ENCODE peak calls at places on chromosomes 12 and 14, in ten cellular contexts. One of them, this sample, is unnamed.

GRCh38 chr12:72876092-72876491 is 603.9 kb downstream of the TRHDE start:
- DNase-seq in Daoy: no peak
- DNase-seq in HEK293T: no peak
- DNase-seq in HS-27A: no peak
- DNase-seq in stimulated activated CD8-positive, alpha-beta memory T cell treated with anti-CD3 and anti-CD28 coated beads, Interleukin-15, amount 100 ng/mL, for 4 hours: no peak
- DNase-seq in heart right ventricle: no peak
- DNase-seq in mucosa of gallbladder: no peak
- DNase-seq in T follicular helper cell: no peak
- DNase-seq in foreskin melanocyte: no peak
- DNase-seq in stimulated activated CD4-positive, alpha-beta T cell treated with anti-CD3 and anti-CD28 coated beads, Interleukin-1b, Interleukin-23, amount 100 ng/mL, for 1 hour: no peak
- DNase-seq in this sample: no peak

GRCh38 chr12:52139579-52140062 is 52.2 kb downstream of the KRT80 start:
- DNase-seq in Daoy: peak; percentile 69
- DNase-seq in HEK293T: peak; percentile 75
- DNase-seq in HS-27A: no peak
- DNase-seq in stimulated activated CD8-positive, alpha-beta memory T cell treated with anti-CD3 and anti-CD28 coated beads, Interleukin-15, amount 100 ng/mL, for 4 hours: no peak
- DNase-seq in heart right ventricle: no peak
- DNase-seq in mucosa of gallbladder: no peak
- DNase-seq in T follicular helper cell: no peak
- DNase-seq in foreskin melanocyte: no peak
- DNase-seq in stimulated activated CD4-positive, alpha-beta T cell treated with anti-CD3 and anti-CD28 coated beads, Interleukin-1b, Interleukin-23, amount 100 ng/mL, for 1 hour: no peak
- DNase-seq in this sample: no peak

GRCh38 chr14:78157855-78158436 is 12.2 kb upstream of the NRXN3 start:
- DNase-seq in Daoy: peak; percentile 7
- DNase-seq in HEK293T: peak; percentile 20
- DNase-seq in HS-27A: no peak
- DNase-seq in stimulated activated CD8-positive, alpha-beta memory T cell treated with anti-CD3 and anti-CD28 coated beads, Interleukin-15, amount 100 ng/mL, for 4 hours: no peak
- DNase-seq in heart right ventricle: peak; percentile 17
- DNase-seq in mucosa of gallbladder: peak; percentile 37
- DNase-seq in T follicular helper cell: no peak
- DNase-seq in foreskin melanocyte: no peak
- DNase-seq in stimulated activated CD4-positive, alpha-beta T cell treated with anti-CD3 and anti-CD28 coated beads, Interleukin-1b, Interleukin-23, amount 100 ng/mL, for 1 hour: no peak
- DNase-seq in this sample: no peak

GRCh38 chr12:121781751-121782615 is 11.5 kb downstream of the RHOF start:
- DNase-seq in Daoy: peak; percentile 63
- DNase-seq in HEK293T: no peak
- DNase-seq in HS-27A: no peak
- DNase-seq in stimulated activated CD8-positive, alpha-beta memory T cell treated with anti-CD3 and anti-CD28 coated beads, Interleukin-15, amount 100 ng/mL, for 4 hours: no peak
- DNase-seq in heart right ventricle: no peak
- DNase-seq in mucosa of gallbladder: no peak
- DNase-seq in T follicular helper cell: no peak
- DNase-seq in foreskin melanocyte: no peak
- DNase-seq in stimulated activated CD4-positive, alpha-beta T cell treated with anti-CD3 and anti-CD28 coated beads, Interleukin-1b, Interleukin-23, amount 100 ng/mL, for 1 hour: no peak
- DNase-seq in this sample: no peak

GRCh38 chr14:75373616-75374015 is 54.2 kb upstream of the JDP2 start:
- DNase-seq in Daoy: no peak
- DNase-seq in HEK293T: no peak
- DNase-seq in HS-27A: no peak
- DNase-seq in stimulated activated CD8-positive, alpha-beta memory T cell treated with anti-CD3 and anti-CD28 coated beads, Interleukin-15, amount 100 ng/mL, for 4 hours: no peak
- DNase-seq in heart right ventricle: no peak
- DNase-seq in mucosa of gallbladder: no peak
- DNase-seq in T follicular helper cell: no peak
- DNase-seq in foreskin melanocyte: peak; percentile 46
- DNase-seq in stimulated activated CD4-positive, alpha-beta T cell treated with anti-CD3 and anti-CD28 coated beads, Interleukin-1b, Interleukin-23, amount 100 ng/mL, for 1 hour: no peak
- DNase-seq in this sample: no peak

GRCh38 chr12:126936181-126936851 is 1330.7 kb upstream of the TMEM132C start:
- DNase-seq in Daoy: peak; percentile 83
- DNase-seq in HEK293T: no peak
- DNase-seq in HS-27A: no peak
- DNase-seq in stimulated activated CD8-positive, alpha-beta memory T cell treated with anti-CD3 and anti-CD28 coated beads, Interleukin-15, amount 100 ng/mL, for 4 hours: no peak
- DNase-seq in heart right ventricle: peak; percentile 62
- DNase-seq in mucosa of gallbladder: peak; percentile 57
- DNase-seq in T follicular helper cell: no peak
- DNase-seq in foreskin melanocyte: no peak
- DNase-seq in stimulated activated CD4-positive, alpha-beta T cell treated with anti-CD3 and anti-CD28 coated beads, Interleukin-1b, Interleukin-23, amount 100 ng/mL, for 1 hour: no peak
- DNase-seq in this sample: no peak

GRCh38 chr14:61569783-61570182 is 125.5 kb upstream of the HIF1A start:
- DNase-seq in Daoy: peak; percentile 96
- DNase-seq in HEK293T: no peak
- DNase-seq in HS-27A: no peak
- DNase-seq in stimulated activated CD8-positive, alpha-beta memory T cell treated with anti-CD3 and anti-CD28 coated beads, Interleukin-15, amount 100 ng/mL, for 4 hours: no peak
- DNase-seq in heart right ventricle: no peak
- DNase-seq in mucosa of gallbladder: no peak
- DNase-seq in T follicular helper cell: no peak
- DNase-seq in foreskin melanocyte: no peak
- DNase-seq in stimulated activated CD4-positive, alpha-beta T cell treated with anti-CD3 and anti-CD28 coated beads, Interleukin-1b, Interleukin-23, amount 100 ng/mL, for 1 hour: no peak
- DNase-seq in this sample: no peak

GRCh38 chr14:49506650-49507049 is 79.5 kb downstream of the RPS29 start:
- DNase-seq in Daoy: no peak
- DNase-seq in HEK293T: no peak
- DNase-seq in HS-27A: no peak
- DNase-seq in stimulated activated CD8-positive, alpha-beta memory T cell treated with anti-CD3 and anti-CD28 coated beads, Interleukin-15, amount 100 ng/mL, for 4 hours: no peak
- DNase-seq in heart right ventricle: no peak
- DNase-seq in mucosa of gallbladder: no peak
- DNase-seq in T follicular helper cell: no peak
- DNase-seq in foreskin melanocyte: no peak
- DNase-seq in stimulated activated CD4-positive, alpha-beta T cell treated with anti-CD3 and anti-CD28 coated beads, Interleukin-1b, Interleukin-23, amount 100 ng/mL, for 1 hour: no peak
- DNase-seq in this sample: no peak

GRCh38 chr12:117506333-117506732 is 144.9 kb upstream of the NOS1 start:
- DNase-seq in Daoy: no peak
- DNase-seq in HEK293T: no peak
- DNase-seq in HS-27A: no peak
- DNase-seq in stimulated activated CD8-positive, alpha-beta memory T cell treated with anti-CD3 and anti-CD28 coated beads, Interleukin-15, amount 100 ng/mL, for 4 hours: no peak
- DNase-seq in heart right ventricle: no peak
- DNase-seq in mucosa of gallbladder: no peak
- DNase-seq in T follicular helper cell: no peak
- DNase-seq in foreskin melanocyte: no peak
- DNase-seq in stimulated activated CD4-positive, alpha-beta T cell treated with anti-CD3 and anti-CD28 coated beads, Interleukin-1b, Interleukin-23, amount 100 ng/mL, for 1 hour: no peak
- DNase-seq in this sample: no peak

GRCh38 chr12:25958254-25959068 is at the start of gene RASSF8:
- DNase-seq in Daoy: peak; percentile 87
- DNase-seq in HEK293T: peak; percentile 79
- DNase-seq in HS-27A: no peak
- DNase-seq in stimulated activated CD8-positive, alpha-beta memory T cell treated with anti-CD3 and anti-CD28 coated beads, Interleukin-15, amount 100 ng/mL, for 4 hours: no peak
- DNase-seq in heart right ventricle: peak; percentile 79
- DNase-seq in mucosa of gallbladder: peak; percentile 63
- DNase-seq in T follicular helper cell: no peak
- DNase-seq in foreskin melanocyte: peak; percentile 60
- DNase-seq in stimulated activated CD4-positive, alpha-beta T cell treated with anti-CD3 and anti-CD28 coated beads, Interleukin-1b, Interleukin-23, amount 100 ng/mL, for 1 hour: no peak
- DNase-seq in this sample: no peak

GRCh38 chr12:114397978-114398881 is 7.7 kb downstream of the TBX5 start:
- DNase-seq in Daoy: peak; percentile 35
- DNase-seq in HEK293T: no peak
- DNase-seq in HS-27A: no peak
- DNase-seq in stimulated activated CD8-positive, alpha-beta memory T cell treated with anti-CD3 and anti-CD28 coated beads, Interleukin-15, amount 100 ng/mL, for 4 hours: no peak
- DNase-seq in heart right ventricle: no peak
- DNase-seq in mucosa of gallbladder: no peak
- DNase-seq in T follicular helper cell: no peak
- DNase-seq in foreskin melanocyte: no peak
- DNase-seq in stimulated activated CD4-positive, alpha-beta T cell treated with anti-CD3 and anti-CD28 coated beads, Interleukin-1b, Interleukin-23, amount 100 ng/mL, for 1 hour: no peak
- DNase-seq in this sample: no peak

GRCh38 chr14:77469041-77469440 is 11.1 kb downstream of the AHSA1 start:
- DNase-seq in Daoy: no peak
- DNase-seq in HEK293T: no peak
- DNase-seq in HS-27A: no peak
- DNase-seq in stimulated activated CD8-positive, alpha-beta memory T cell treated with anti-CD3 and anti-CD28 coated beads, Interleukin-15, amount 100 ng/mL, for 4 hours: no peak
- DNase-seq in heart right ventricle: no peak
- DNase-seq in mucosa of gallbladder: no peak
- DNase-seq in T follicular helper cell: no peak
- DNase-seq in foreskin melanocyte: no peak
- DNase-seq in stimulated activated CD4-positive, alpha-beta T cell treated with anti-CD3 and anti-CD28 coated beads, Interleukin-1b, Interleukin-23, amount 100 ng/mL, for 1 hour: no peak
- DNase-seq in this sample: no peak

GRCh38 chr14:100168515-100168914 is 9.1 kb upstream of the DEGS2 start:
- DNase-seq in Daoy: no peak
- DNase-seq in HEK293T: no peak
- DNase-seq in HS-27A: no peak
- DNase-seq in stimulated activated CD8-positive, alpha-beta memory T cell treated with anti-CD3 and anti-CD28 coated beads, Interleukin-15, amount 100 ng/mL, for 4 hours: no peak
- DNase-seq in heart right ventricle: no peak
- DNase-seq in mucosa of gallbladder: no peak
- DNase-seq in T follicular helper cell: no peak
- DNase-seq in foreskin melanocyte: no peak
- DNase-seq in stimulated activated CD4-positive, alpha-beta T cell treated with anti-CD3 and anti-CD28 coated beads, Interleukin-1b, Interleukin-23, amount 100 ng/mL, for 1 hour: no peak
- DNase-seq in this sample: no peak

GRCh38 chr12:65826513-65827171 is 2.4 kb downstream of the HMGA2 start:
- DNase-seq in Daoy: peak; percentile 56
- DNase-seq in HEK293T: no peak
- DNase-seq in HS-27A: peak; percentile 50
- DNase-seq in stimulated activated CD8-positive, alpha-beta memory T cell treated with anti-CD3 and anti-CD28 coated beads, Interleukin-15, amount 100 ng/mL, for 4 hours: no peak
- DNase-seq in heart right ventricle: no peak
- DNase-seq in mucosa of gallbladder: no peak
- DNase-seq in T follicular helper cell: no peak
- DNase-seq in foreskin melanocyte: peak; percentile 73
- DNase-seq in stimulated activated CD4-positive, alpha-beta T cell treated with anti-CD3 and anti-CD28 coated beads, Interleukin-1b, Interleukin-23, amount 100 ng/mL, for 1 hour: no peak
- DNase-seq in this sample: no peak

GRCh38 chr14:32724864-32725550 is 213.7 kb upstream of the NPAS3 start:
- DNase-seq in Daoy: peak; percentile 65
- DNase-seq in HEK293T: peak; percentile 50
- DNase-seq in HS-27A: peak; percentile 33
- DNase-seq in stimulated activated CD8-positive, alpha-beta memory T cell treated with anti-CD3 and anti-CD28 coated beads, Interleukin-15, amount 100 ng/mL, for 4 hours: no peak
- DNase-seq in heart right ventricle: no peak
- DNase-seq in mucosa of gallbladder: no peak
- DNase-seq in T follicular helper cell: no peak
- DNase-seq in foreskin melanocyte: peak; percentile 92
- DNase-seq in stimulated activated CD4-positive, alpha-beta T cell treated with anti-CD3 and anti-CD28 coated beads, Interleukin-1b, Interleukin-23, amount 100 ng/mL, for 1 hour: no peak
- DNase-seq in this sample: no peak

GRCh38 chr14:24098927-24099813 is 5.1 kb downstream of the PCK2 start:
- DNase-seq in Daoy: no peak
- DNase-seq in HEK293T: no peak
- DNase-seq in HS-27A: no peak
- DNase-seq in stimulated activated CD8-positive, alpha-beta memory T cell treated with anti-CD3 and anti-CD28 coated beads, Interleukin-15, amount 100 ng/mL, for 4 hours: no peak
- DNase-seq in heart right ventricle: no peak
- DNase-seq in mucosa of gallbladder: no peak
- DNase-seq in T follicular helper cell: no peak
- DNase-seq in foreskin melanocyte: no peak
- DNase-seq in stimulated activated CD4-positive, alpha-beta T cell treated with anti-CD3 and anti-CD28 coated beads, Interleukin-1b, Interleukin-23, amount 100 ng/mL, for 1 hour: no peak
- DNase-seq in this sample: no peak

GRCh38 chr12:114682920-114683708 is 861 bp downstream of the TBX3 start:
- DNase-seq in Daoy: peak; percentile 48
- DNase-seq in HEK293T: no peak
- DNase-seq in HS-27A: no peak
- DNase-seq in stimulated activated CD8-positive, alpha-beta memory T cell treated with anti-CD3 and anti-CD28 coated beads, Interleukin-15, amount 100 ng/mL, for 4 hours: no peak
- DNase-seq in heart right ventricle: peak; percentile 38
- DNase-seq in mucosa of gallbladder: peak; percentile 21
- DNase-seq in T follicular helper cell: no peak
- DNase-seq in foreskin melanocyte: peak; percentile 21
- DNase-seq in stimulated activated CD4-positive, alpha-beta T cell treated with anti-CD3 and anti-CD28 coated beads, Interleukin-1b, Interleukin-23, amount 100 ng/mL, for 1 hour: no peak
- DNase-seq in this sample: no peak

GRCh38 chr14:55814873-55815272 is 234.9 kb downstream of the KTN1 start:
- DNase-seq in Daoy: peak; percentile 14
- DNase-seq in HEK293T: no peak
- DNase-seq in HS-27A: no peak
- DNase-seq in stimulated activated CD8-positive, alpha-beta memory T cell treated with anti-CD3 and anti-CD28 coated beads, Interleukin-15, amount 100 ng/mL, for 4 hours: no peak
- DNase-seq in heart right ventricle: no peak
- DNase-seq in mucosa of gallbladder: no peak
- DNase-seq in T follicular helper cell: no peak
- DNase-seq in foreskin melanocyte: no peak
- DNase-seq in stimulated activated CD4-positive, alpha-beta T cell treated with anti-CD3 and anti-CD28 coated beads, Interleukin-1b, Interleukin-23, amount 100 ng/mL, for 1 hour: no peak
- DNase-seq in this sample: no peak

GRCh38 chr12:47226199-47226598 is 146.4 kb upstream of the AMIGO2 start:
- DNase-seq in Daoy: no peak
- DNase-seq in HEK293T: no peak
- DNase-seq in HS-27A: no peak
- DNase-seq in stimulated activated CD8-positive, alpha-beta memory T cell treated with anti-CD3 and anti-CD28 coated beads, Interleukin-15, amount 100 ng/mL, for 4 hours: no peak
- DNase-seq in heart right ventricle: no peak
- DNase-seq in mucosa of gallbladder: no peak
- DNase-seq in T follicular helper cell: no peak
- DNase-seq in foreskin melanocyte: no peak
- DNase-seq in stimulated activated CD4-positive, alpha-beta T cell treated with anti-CD3 and anti-CD28 coated beads, Interleukin-1b, Interleukin-23, amount 100 ng/mL, for 1 hour: no peak
- DNase-seq in this sample: no peak

GRCh38 chr14:43894534-43894933 is 612.5 kb downstream of the FSCB start:
- DNase-seq in Daoy: peak; percentile 21
- DNase-seq in HEK293T: peak; percentile 25
- DNase-seq in HS-27A: no peak
- DNase-seq in stimulated activated CD8-positive, alpha-beta memory T cell treated with anti-CD3 and anti-CD28 coated beads, Interleukin-15, amount 100 ng/mL, for 4 hours: no peak
- DNase-seq in heart right ventricle: no peak
- DNase-seq in mucosa of gallbladder: no peak
- DNase-seq in T follicular helper cell: no peak
- DNase-seq in foreskin melanocyte: no peak
- DNase-seq in stimulated activated CD4-positive, alpha-beta T cell treated with anti-CD3 and anti-CD28 coated beads, Interleukin-1b, Interleukin-23, amount 100 ng/mL, for 1 hour: no peak
- DNase-seq in this sample: no peak

GRCh38 chr12:121626087-121626852 is at the start of gene ORAI1:
- DNase-seq in Daoy: peak; percentile 98
- DNase-seq in HEK293T: peak; percentile 95
- DNase-seq in HS-27A: peak; percentile 69
- DNase-seq in stimulated activated CD8-positive, alpha-beta memory T cell treated with anti-CD3 and anti-CD28 coated beads, Interleukin-15, amount 100 ng/mL, for 4 hours: peak; percentile 97
- DNase-seq in heart right ventricle: peak; percentile 96
- DNase-seq in mucosa of gallbladder: peak; percentile 96
- DNase-seq in T follicular helper cell: peak; percentile 94
- DNase-seq in foreskin melanocyte: peak; percentile 87
- DNase-seq in stimulated activated CD4-positive, alpha-beta T cell treated with anti-CD3 and anti-CD28 coated beads, Interleukin-1b, Interleukin-23, amount 100 ng/mL, for 1 hour: peak; percentile 95
- DNase-seq in this sample: peak; percentile 79

GRCh38 chr14:96727076-96727475 is 70.1 kb upstream of the VRK1 start:
- DNase-seq in Daoy: no peak
- DNase-seq in HEK293T: no peak
- DNase-seq in HS-27A: no peak
- DNase-seq in stimulated activated CD8-positive, alpha-beta memory T cell treated with anti-CD3 and anti-CD28 coated beads, Interleukin-15, amount 100 ng/mL, for 4 hours: no peak
- DNase-seq in heart right ventricle: no peak
- DNase-seq in mucosa of gallbladder: no peak
- DNase-seq in T follicular helper cell: no peak
- DNase-seq in foreskin melanocyte: peak; percentile 12
- DNase-seq in stimulated activated CD4-positive, alpha-beta T cell treated with anti-CD3 and anti-CD28 coated beads, Interleukin-1b, Interleukin-23, amount 100 ng/mL, for 1 hour: no peak
- DNase-seq in this sample: no peak

GRCh38 chr14:53032161-53032803 is 81.4 kb upstream of the FERMT2 start:
- DNase-seq in Daoy: peak; percentile 68
- DNase-seq in HEK293T: no peak
- DNase-seq in HS-27A: peak; percentile 92
- DNase-seq in stimulated activated CD8-positive, alpha-beta memory T cell treated with anti-CD3 and anti-CD28 coated beads, Interleukin-15, amount 100 ng/mL, for 4 hours: no peak
- DNase-seq in heart right ventricle: peak; percentile 43
- DNase-seq in mucosa of gallbladder: peak; percentile 21
- DNase-seq in T follicular helper cell: no peak
- DNase-seq in foreskin melanocyte: peak; percentile 66
- DNase-seq in stimulated activated CD4-positive, alpha-beta T cell treated with anti-CD3 and anti-CD28 coated beads, Interleukin-1b, Interleukin-23, amount 100 ng/mL, for 1 hour: no peak
- DNase-seq in this sample: no peak

GRCh38 chr12:70927356-70927755 is 6.8 kb upstream of the PTPRR start:
- DNase-seq in Daoy: no peak
- DNase-seq in HEK293T: no peak
- DNase-seq in HS-27A: no peak
- DNase-seq in stimulated activated CD8-positive, alpha-beta memory T cell treated with anti-CD3 and anti-CD28 coated beads, Interleukin-15, amount 100 ng/mL, for 4 hours: no peak
- DNase-seq in heart right ventricle: no peak
- DNase-seq in mucosa of gallbladder: no peak
- DNase-seq in T follicular helper cell: no peak
- DNase-seq in foreskin melanocyte: no peak
- DNase-seq in stimulated activated CD4-positive, alpha-beta T cell treated with anti-CD3 and anti-CD28 coated beads, Interleukin-1b, Interleukin-23, amount 100 ng/mL, for 1 hour: no peak
- DNase-seq in this sample: no peak

GRCh38 chr12:123602651-123603195 is 824 bp downstream of the DDX55 start:
- DNase-seq in Daoy: no peak
- DNase-seq in HEK293T: no peak
- DNase-seq in HS-27A: no peak
- DNase-seq in stimulated activated CD8-positive, alpha-beta memory T cell treated with anti-CD3 and anti-CD28 coated beads, Interleukin-15, amount 100 ng/mL, for 4 hours: no peak
- DNase-seq in heart right ventricle: no peak
- DNase-seq in mucosa of gallbladder: no peak
- DNase-seq in T follicular helper cell: no peak
- DNase-seq in foreskin melanocyte: peak; percentile 74
- DNase-seq in stimulated activated CD4-positive, alpha-beta T cell treated with anti-CD3 and anti-CD28 coated beads, Interleukin-1b, Interleukin-23, amount 100 ng/mL, for 1 hour: no peak
- DNase-seq in this sample: no peak

GRCh38 chr14:32980178-32980886 is 41.7 kb downstream of the NPAS3 start:
- DNase-seq in Daoy: no peak
- DNase-seq in HEK293T: no peak
- DNase-seq in HS-27A: no peak
- DNase-seq in stimulated activated CD8-positive, alpha-beta memory T cell treated with anti-CD3 and anti-CD28 coated beads, Interleukin-15, amount 100 ng/mL, for 4 hours: no peak
- DNase-seq in heart right ventricle: no peak
- DNase-seq in mucosa of gallbladder: no peak
- DNase-seq in T follicular helper cell: no peak
- DNase-seq in foreskin melanocyte: no peak
- DNase-seq in stimulated activated CD4-positive, alpha-beta T cell treated with anti-CD3 and anti-CD28 coated beads, Interleukin-1b, Interleukin-23, amount 100 ng/mL, for 1 hour: no peak
- DNase-seq in this sample: no peak

GRCh38 chr14:69768873-69769272 is 1.9 kb downstream of the SRSF5 start:
- DNase-seq in Daoy: no peak
- DNase-seq in HEK293T: no peak
- DNase-seq in HS-27A: no peak
- DNase-seq in stimulated activated CD8-positive, alpha-beta memory T cell treated with anti-CD3 and anti-CD28 coated beads, Interleukin-15, amount 100 ng/mL, for 4 hours: no peak
- DNase-seq in heart right ventricle: no peak
- DNase-seq in mucosa of gallbladder: no peak
- DNase-seq in T follicular helper cell: no peak
- DNase-seq in foreskin melanocyte: no peak
- DNase-seq in stimulated activated CD4-positive, alpha-beta T cell treated with anti-CD3 and anti-CD28 coated beads, Interleukin-1b, Interleukin-23, amount 100 ng/mL, for 1 hour: no peak
- DNase-seq in this sample: no peak

GRCh38 chr14:69263364-69263763 is 3.4 kb downstream of the GALNT16 start:
- DNase-seq in Daoy: peak; percentile 95
- DNase-seq in HEK293T: no peak
- DNase-seq in HS-27A: peak; percentile 83
- DNase-seq in stimulated activated CD8-positive, alpha-beta memory T cell treated with anti-CD3 and anti-CD28 coated beads, Interleukin-15, amount 100 ng/mL, for 4 hours: no peak
- DNase-seq in heart right ventricle: peak; percentile 66
- DNase-seq in mucosa of gallbladder: no peak
- DNase-seq in T follicular helper cell: no peak
- DNase-seq in foreskin melanocyte: no peak
- DNase-seq in stimulated activated CD4-positive, alpha-beta T cell treated with anti-CD3 and anti-CD28 coated beads, Interleukin-1b, Interleukin-23, amount 100 ng/mL, for 1 hour: no peak
- DNase-seq in this sample: no peak

This sample was measured in esophagus squamous epithelium.